ENCODE peak calls at places on chromosomes 12 and 14, in seven cellular contexts. B is cardiac fibroblast, F is coronary artery, I is foreskin fibroblast, N is keratinocyte, V is heart right ventricle, K is nephron progenitor cell. R is an unnamed sample.

GRCh38 chr14:95123895-95124579 is 33.3 kb downstream of the DICER1 start:
- DNase-seq in K (no peak), B (no peak), V (peak; percentile 61), I (no peak), F (no peak), N (no peak), R (no peak)

GRCh38 chr12:28933864-28934527 is 215.1 kb upstream of the FAR2 start:
- DNase-seq in F (no peak), K (no peak), B (peak; percentile 17), I (no peak), V (no peak), N (no peak), R (no peak)

GRCh38 chr12:119678459-119678858 is 10.5 kb downstream of the PRKAB1 start:
- DNase-seq in V (no peak), F (no peak), N (no peak), K (no peak), I (no peak), B (no peak), R (no peak)

GRCh38 chr12:49838973-49839633 is 3.8 kb downstream of the BCDIN3D start:
- DNase-seq in F (no peak), V (no peak), K (peak; percentile 20), I (peak; percentile 77), N (no peak), B (peak; percentile 68), R (peak; percentile 16)

GRCh38 chr14:67221248-67221981 is 19.8 kb upstream of the PALS1 start:
- DNase-seq in N (no peak), V (no peak), F (no peak), K (no peak), B (peak; percentile 18), I (peak; percentile 57), R (no peak)

GRCh38 chr14:100041274-100041673 is 23.9 kb upstream of the EVL start:
- DNase-seq in K (no peak), I (no peak), N (no peak), F (no peak), V (no peak), B (no peak), R (no peak)

GRCh38 chr12:92467886-92468285 is 234.9 kb upstream of the PLEKHG7 start:
- DNase-seq in I (peak; percentile 44), K (no peak), V (no peak), B (no peak), F (no peak), N (no peak), R (no peak)

GRCh38 chr12:27969011-27969900 is 3.3 kb downstream of the PTHLH start:
- DNase-seq in I (peak; percentile 43), K (peak; percentile 57), B (peak; percentile 29), F (no peak), V (peak; percentile 8), N (no peak), R (peak; percentile 20)

GRCh38 chr12:31507966-31508365 is 83.0 kb downstream of the DENND5B start:
- DNase-seq in K (no peak), F (no peak), B (peak; percentile 59), N (no peak), V (no peak), I (peak; percentile 71), R (no peak)

DNA sequence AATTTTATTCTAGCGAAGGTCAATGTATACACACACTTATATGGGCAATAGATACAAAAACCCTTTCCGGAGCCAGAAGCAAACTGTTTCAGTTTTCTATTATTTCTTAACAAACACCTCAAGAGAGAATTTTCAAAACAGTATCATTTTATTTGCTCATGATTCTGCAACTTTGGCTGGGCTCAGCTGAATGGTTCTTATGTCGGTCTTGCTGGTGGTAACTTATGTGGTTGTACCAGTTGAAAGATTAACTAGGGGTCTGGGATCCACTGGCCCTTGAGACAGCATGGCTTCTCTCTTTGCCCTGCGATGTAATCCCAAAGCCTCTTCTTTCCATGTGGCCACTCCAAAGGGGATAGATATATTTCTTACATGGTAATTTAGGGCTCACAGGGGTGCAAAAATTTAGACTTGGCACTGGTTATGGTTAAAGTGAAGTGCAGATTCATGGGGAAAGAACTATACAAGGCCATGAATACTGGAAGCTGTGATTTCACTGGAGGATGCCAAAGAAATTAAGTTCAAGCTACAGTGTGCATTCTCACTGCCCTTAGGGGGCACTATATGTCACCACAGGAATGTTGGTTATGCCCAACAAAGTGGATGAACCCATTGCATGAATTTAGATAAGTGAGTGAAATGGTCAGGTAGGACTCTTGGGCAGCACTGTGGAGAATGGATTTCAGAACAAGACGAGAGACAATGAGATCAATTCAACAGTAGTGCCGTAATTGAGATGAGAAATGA is 94.3 kb upstream of the NAV3 start:
- DNase-seq in N (no peak), V (no peak), I (no peak), B (no peak), K (no peak), F (no peak), R (no peak)
- TF ChIP-seq CTCF in N (no peak), V (no peak), I (no peak), B (no peak), K (no peak), F (no peak), R (no peak)

DNA sequence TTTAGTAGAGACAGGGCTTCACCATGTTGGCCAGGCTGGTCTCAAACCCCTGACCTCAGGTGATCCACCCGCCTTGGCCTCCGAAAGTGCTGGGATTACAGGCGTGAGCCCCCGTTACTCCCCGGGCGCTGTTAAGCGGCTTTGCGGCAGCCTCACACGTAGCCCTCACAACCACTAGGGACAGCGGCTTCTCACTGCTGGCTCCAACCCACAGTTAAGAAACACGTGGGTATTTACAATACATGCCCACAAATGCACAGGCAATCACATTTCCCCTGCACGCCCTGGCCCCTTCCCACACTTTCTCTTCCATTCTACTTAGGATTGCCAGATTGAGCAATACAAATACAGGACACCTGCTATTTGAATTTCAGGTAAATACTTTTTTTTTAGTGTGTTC is 37.0 kb upstream of the EIF5 start:
- DNase-seq in F (no peak), V (no peak), N (no peak), K (no peak), B (no peak), I (no peak), R (no peak)
- TF ChIP-seq CTCF in F (no peak), V (no peak), N (no peak), K (no peak), B (no peak), I (no peak), R (no peak)

DNA sequence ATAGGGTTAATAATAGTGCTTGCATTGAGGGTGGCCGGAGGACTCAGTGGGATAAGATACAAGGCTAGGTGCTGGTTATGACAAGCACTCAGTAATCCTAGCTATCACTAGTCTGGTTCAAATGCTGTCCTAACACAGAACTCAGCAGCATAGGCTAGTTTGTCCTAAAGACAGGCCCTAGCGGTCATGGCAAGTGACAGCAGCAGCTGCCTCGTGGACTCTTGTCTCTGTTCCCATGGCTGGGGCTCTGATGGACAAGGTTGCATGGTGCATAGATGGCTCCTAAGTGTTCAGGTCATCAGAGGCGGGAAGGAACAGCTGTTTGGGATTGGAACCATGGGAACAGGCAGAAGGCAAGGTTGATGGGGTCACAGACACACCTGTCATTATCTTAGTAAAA is 42.4 kb upstream of the IGF1 start:
- DNase-seq in V (no peak), F (no peak), B (no peak), K (no peak), N (no peak), I (no peak), R (no peak)
- TF ChIP-seq CTCF in V (no peak), F (no peak), B (no peak), K (no peak), N (no peak), I (no peak), R (no peak)

GRCh38 chr12:100954118-100954517 is 159.5 kb downstream of the ANO4 start:
- DNase-seq in F (no peak), B (no peak), I (no peak), N (no peak), V (no peak), K (no peak), R (no peak)

GRCh38 chr12:100959481-100959880 is 164.9 kb downstream of the ANO4 start:
- DNase-seq in B (peak; percentile 65), N (no peak), K (no peak), I (peak; percentile 52), V (no peak), F (no peak), R (peak; percentile 27)

GRCh38 chr12:100955139-100955538 is 160.6 kb downstream of the ANO4 start:
- DNase-seq in V (no peak), F (no peak), B (peak; percentile 55), I (peak; percentile 30), K (peak; percentile 4), N (peak; percentile 5), R (peak; percentile 35)

GRCh38 chr12:100953677-100954076 is 159.1 kb downstream of the ANO4 start:
- DNase-seq in I (no peak), F (no peak), B (no peak), N (no peak), K (no peak), V (no peak), R (no peak)

DNA sequence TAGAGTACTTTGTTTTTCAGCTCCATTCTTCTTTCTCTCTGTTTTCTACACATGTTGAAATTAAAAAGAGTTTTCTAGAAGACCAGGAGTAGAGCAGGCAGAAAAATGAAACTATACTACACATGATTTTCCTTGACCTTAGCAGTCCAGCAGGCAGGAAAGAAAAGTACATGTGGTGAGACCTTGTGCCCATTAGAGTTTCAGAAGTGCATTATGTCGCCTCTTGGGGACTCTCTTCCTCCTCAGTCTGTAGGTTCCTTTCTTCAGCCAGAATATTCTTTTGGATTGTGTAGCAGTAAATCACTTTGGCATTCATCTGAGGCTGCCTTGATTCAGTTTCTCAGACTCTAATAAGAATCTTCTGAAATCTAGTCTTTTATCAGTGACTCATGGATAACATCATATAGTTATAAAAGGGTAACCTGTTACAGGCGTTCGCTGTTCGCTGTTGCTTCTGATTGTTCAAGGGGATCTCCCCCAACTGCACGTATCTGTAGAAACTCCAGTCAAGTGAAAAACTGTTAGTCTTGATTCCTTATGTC is 161.8 kb downstream of the ANO4 start:
- DNase-seq in F (no peak), V (no peak), B (peak; percentile 10), I (no peak), N (no peak), K (no peak), R (no peak)
- TF ChIP-seq CTCF in F (no peak), V (no peak), B (no peak), I (no peak), N (no peak), K (no peak), R (no peak)

GRCh38 chr12:16076970-16077527 is 165.9 kb downstream of the DERA start:
- DNase-seq in K (no peak), B (no peak), V (no peak), F (no peak), I (no peak), N (no peak), R (no peak)

GRCh38 chr12:16075887-16076286 is 164.8 kb downstream of the DERA start:
- DNase-seq in V (no peak), B (no peak), K (no peak), F (no peak), N (no peak), I (no peak), R (no peak)

GRCh38 chr12:16076553-16076952 is 165.4 kb downstream of the DERA start:
- DNase-seq in B (peak; percentile 47), I (peak; percentile 22), K (peak; percentile 2), V (no peak), F (no peak), N (no peak), R (peak; percentile 34)
- TF ChIP-seq CTCF in B (peak; percentile 37), I (peak; percentile 27), K (peak; percentile 40), V (peak; percentile 19), F (no peak), N (peak; percentile 60), R (peak; percentile 38)

GRCh38 chr12:118190266-118190665 is 54.3 kb downstream of the PEBP1 start:
- DNase-seq in I (peak; percentile 44), K (no peak), N (no peak), B (peak; percentile 43), V (no peak), F (no peak), R (no peak)
- TF ChIP-seq CTCF in I (no peak), K (no peak), N (no peak), B (no peak), V (no peak), F (no peak), R (no peak)

R was measured in Calu3.